ENCODE peak calls at places on chromosomes 13 and 19, in seven cellular contexts. G, Y, O, W, D, V and Q are unnamed samples.

GRCh38 chr13:48478401-48478800 is 54.5 kb downstream of the RCBTB2 start:
- DNase-seq in G (no peak), V (no peak), D (no peak), W (no peak), O (peak; percentile 25), Y (no peak), Q (no peak)

GRCh38 chr19:55341191-55342043 is 1.7 kb downstream of the KMT5C start:
- DNase-seq in Y (peak; percentile 91), V (peak; percentile 23), G (peak; percentile 93), O (peak; percentile 84), W (no peak), D (peak; percentile 37), Q (peak; percentile 98)

GRCh38 chr19:7242601-7243258 is 51.5 kb downstream of the INSR start:
- DNase-seq in V (no peak), D (peak; percentile 15), G (no peak), W (no peak), O (peak; percentile 95), Y (peak; percentile 58), Q (no peak)

GRCh38 chr13:70390968-70391367 is 282.7 kb upstream of the KLHL1 start:
- DNase-seq in D (no peak), O (no peak), V (no peak), W (no peak), Y (no peak), G (no peak), Q (no peak)

GRCh38 chr13:30810261-30810701 is 74.9 kb downstream of the ALOX5AP start:
- DNase-seq in G (no peak), V (no peak), D (no peak), Y (no peak), O (no peak), W (no peak), Q (no peak)

GRCh38 chr19:4362871-4363545 is 19.6 kb downstream of the MPND start:
- DNase-seq in V (no peak), O (no peak), W (no peak), Y (no peak), G (no peak), D (no peak), Q (peak; percentile 85)

GRCh38 chr19:48445256-48445605 is 552 bp upstream of the GRWD1 start:
- DNase-seq in V (no peak), Y (peak; percentile 57), O (peak; percentile 97), D (peak; percentile 93), W (no peak), G (peak; percentile 98), Q (peak; percentile 88)

GRCh38 chr13:41407380-41407779 is 50.0 kb upstream of the RGCC start:
- DNase-seq in V (no peak), O (peak; percentile 27), Y (no peak), W (no peak), D (no peak), G (no peak), Q (no peak)

GRCh38 chr19:33446156-33446917 is 72.8 kb downstream of the CEBPG start:
- DNase-seq in W (no peak), O (peak; percentile 75), V (no peak), Y (no peak), G (no peak), D (no peak), Q (no peak)

GRCh38 chr13:82323101-82323500 is 1559.2 kb downstream of the SLITRK1 start:
- DNase-seq in Y (no peak), O (no peak), W (no peak), V (no peak), G (no peak), D (no peak), Q (no peak)

GRCh38 chr19:44111910-44112463 is 1.2 kb upstream of the ZNF225 start:
- DNase-seq in D (peak; percentile 78), Y (no peak), G (no peak), W (peak; percentile 80), O (peak; percentile 90), V (no peak), Q (peak; percentile 38)

GRCh38 chr13:88656751-88657150 is 985.6 kb downstream of the SLITRK5 start:
- DNase-seq in D (no peak), G (no peak), V (no peak), O (no peak), Y (no peak), W (no peak), Q (no peak)

GRCh38 chr19:55253842-55254624 is 4.8 kb downstream of the PPP6R1 start:
- DNase-seq in V (peak; percentile 71), Y (peak; percentile 79), O (no peak), D (no peak), W (no peak), G (no peak), Q (peak; percentile 64)

GRCh38 chr13:110646442-110647364 is 31.4 kb downstream of the NAXD start:
- DNase-seq in V (no peak), W (no peak), Y (no peak), O (no peak), D (no peak), G (no peak), Q (peak; percentile 54)

GRCh38 chr13:43003010-43003409 is 11.0 kb upstream of the EPSTI1 start:
- DNase-seq in O (no peak), D (no peak), G (no peak), W (no peak), Y (no peak), V (no peak), Q (no peak)

GRCh38 chr13:78067290-78067689 is 148.7 kb upstream of the EDNRB start:
- DNase-seq in W (no peak), G (no peak), V (no peak), D (no peak), O (no peak), Y (no peak), Q (no peak)

GRCh38 chr19:55272142-55272541 is 7.8 kb downstream of the HSPBP1 start:
- DNase-seq in Y (no peak), W (no peak), D (no peak), V (no peak), O (peak; percentile 11), G (no peak), Q (peak; percentile 55)

GRCh38 chr19:51511353-51511752 is 9.8 kb upstream of the SIGLEC12 start:
- DNase-seq in Y (no peak), V (no peak), W (peak; percentile 37), O (peak; percentile 36), G (no peak), D (no peak), Q (no peak)

GRCh38 chr13:96109125-96109524 is 19.2 kb downstream of the HS6ST3 start:
- DNase-seq in D (no peak), V (no peak), G (no peak), O (no peak), Y (no peak), W (no peak), Q (no peak)

GRCh38 chr13:108346376-108346775 is 76.9 kb downstream of the TNFSF13B start:
- DNase-seq in W (no peak), G (no peak), Y (no peak), D (no peak), V (peak; percentile 10), O (no peak), Q (no peak)

GRCh38 chr19:5268801-5269200 is 71.8 kb downstream of the PTPRS start:
- DNase-seq in Y (no peak), V (no peak), W (no peak), O (no peak), G (no peak), D (no peak), Q (peak; percentile 79)

GRCh38 chr13:109842521-109842920 is 56.1 kb upstream of the IRS2 start:
- DNase-seq in D (no peak), G (no peak), O (no peak), Y (no peak), V (no peak), W (no peak), Q (no peak)

GRCh38 chr19:55209430-55210119 is at the start of gene PTPRH:
- DNase-seq in Y (peak; percentile 11), W (no peak), D (no peak), V (no peak), G (peak; percentile 46), O (no peak), Q (peak; percentile 28)

GRCh38 chr13:19048381-19048780 is 133.2 kb downstream of the TUBA3C start:
- DNase-seq in D (no peak), O (no peak), G (no peak), V (no peak), W (no peak), Y (no peak), Q (no peak)

GRCh38 chr19:37333457-37333856 is 37.4 kb upstream of the ZNF527 start:
- DNase-seq in Y (no peak), G (no peak), V (no peak), O (peak; percentile 70), W (no peak), D (peak; percentile 20), Q (no peak)

GRCh38 chr13:48643159-48643558 is 10.6 kb upstream of the CYSLTR2 start:
- DNase-seq in Y (no peak), V (no peak), D (no peak), W (no peak), G (no peak), O (no peak), Q (no peak)

GRCh38 chr19:51083783-51084182 is 1.1 kb upstream of the KLK14 start:
- DNase-seq in G (no peak), D (no peak), W (no peak), Y (no peak), V (no peak), O (no peak), Q (peak; percentile 38)

GRCh38 chr19:14558370-14559066 is 13.3 kb downstream of the NDUFB7 start:
- DNase-seq in D (no peak), O (no peak), Y (no peak), G (no peak), V (no peak), W (no peak), Q (peak; percentile 59)

GRCh38 chr13:98950705-98951104 is 27.2 kb downstream of the DOCK9 start:
- DNase-seq in V (no peak), O (no peak), D (no peak), Y (no peak), G (no peak), W (no peak), Q (no peak)

GRCh38 chr13:45961468-45961867 is 91.1 kb downstream of the ZC3H13 start:
- DNase-seq in G (no peak), Y (no peak), D (no peak), V (no peak), O (no peak), W (no peak), Q (no peak)

GRCh38 chr13:110564472-110564985 is 3.0 kb upstream of the RAB20 start:
- DNase-seq in V (no peak), Y (no peak), O (no peak), D (no peak), W (no peak), G (no peak), Q (no peak)

GRCh38 chr13:44921931-44922758 is 67.1 kb downstream of the NUFIP1 start:
- DNase-seq in O (peak; percentile 95), D (peak; percentile 99), G (peak; percentile 59), W (no peak), Y (no peak), V (no peak), Q (no peak)

GRCh38 chr19:38975214-38975860 is at the start of gene FBXO17:
- DNase-seq in Y (peak; percentile 49), O (peak; percentile 88), V (no peak), G (peak; percentile 84), W (no peak), D (peak; percentile 36), Q (peak; percentile 91)

GRCh38 chr19:47190167-47190727 is 40.8 kb downstream of the BBC3 start:
- DNase-seq in V (peak; percentile 57), D (peak; percentile 95), W (no peak), O (peak; percentile 84), Y (no peak), G (peak; percentile 65), Q (no peak)